ENCODE peak calls at places on chromosome 1, in four cellular contexts. One of them, this sample, is unnamed.

GRCh38 chr1:153741946-153742345 is 14.1 kb downstream of the INTS3 start:
- DNase-seq in ovary: no peak
- DNase-seq in stimulated activated naive B cell treated with anti-CD40 and anti-IgM and Interleukin-4, amounts not matched to agents 10 μg/mL and 1 μg/mL and 100 μg/mL, for 72 hours: no peak
- DNase-seq in posterior vena cava: no peak
- DNase-seq in this sample: no peak

GRCh38 chr1:229998980-229999379 is 68.1 kb upstream of the GALNT2 start:
- DNase-seq in ovary: no peak
- DNase-seq in stimulated activated naive B cell treated with anti-CD40 and anti-IgM and Interleukin-4, amounts not matched to agents 10 μg/mL and 1 μg/mL and 100 μg/mL, for 72 hours: no peak
- DNase-seq in posterior vena cava: no peak
- DNase-seq in this sample: no peak

GRCh38 chr1:150322310-150322709 is 977 bp downstream of the PRPF3 start:
- DNase-seq in ovary: no peak
- DNase-seq in stimulated activated naive B cell treated with anti-CD40 and anti-IgM and Interleukin-4, amounts not matched to agents 10 μg/mL and 1 μg/mL and 100 μg/mL, for 72 hours: no peak
- DNase-seq in posterior vena cava: no peak
- DNase-seq in this sample: no peak

GRCh38 chr1:24385160-24385939 is 28.2 kb downstream of the STPG1 start:
- DNase-seq in ovary: no peak
- DNase-seq in stimulated activated naive B cell treated with anti-CD40 and anti-IgM and Interleukin-4, amounts not matched to agents 10 μg/mL and 1 μg/mL and 100 μg/mL, for 72 hours: no peak
- DNase-seq in posterior vena cava: no peak
- DNase-seq in this sample: no peak

GRCh38 chr1:36529762-36530260 is 47.1 kb upstream of the CSF3R start:
- DNase-seq in ovary: no peak
- DNase-seq in stimulated activated naive B cell treated with anti-CD40 and anti-IgM and Interleukin-4, amounts not matched to agents 10 μg/mL and 1 μg/mL and 100 μg/mL, for 72 hours: no peak
- DNase-seq in posterior vena cava: peak
- DNase-seq in this sample: no peak

GRCh38 chr1:52550447-52550846 is 2.4 kb downstream of the TUT4 start:
- DNase-seq in ovary: no peak
- DNase-seq in stimulated activated naive B cell treated with anti-CD40 and anti-IgM and Interleukin-4, amounts not matched to agents 10 μg/mL and 1 μg/mL and 100 μg/mL, for 72 hours: no peak
- DNase-seq in posterior vena cava: no peak
- DNase-seq in this sample: no peak

GRCh38 chr1:160634543-160635491 is 12.0 kb downstream of the SLAMF1 start:
- DNase-seq in ovary: no peak
- DNase-seq in stimulated activated naive B cell treated with anti-CD40 and anti-IgM and Interleukin-4, amounts not matched to agents 10 μg/mL and 1 μg/mL and 100 μg/mL, for 72 hours: no peak
- DNase-seq in posterior vena cava: no peak
- DNase-seq in this sample: no peak

GRCh38 chr1:109391626-109392025 is 6.1 kb downstream of the SORT1 start:
- DNase-seq in ovary: no peak
- DNase-seq in stimulated activated naive B cell treated with anti-CD40 and anti-IgM and Interleukin-4, amounts not matched to agents 10 μg/mL and 1 μg/mL and 100 μg/mL, for 72 hours: no peak
- DNase-seq in posterior vena cava: no peak
- DNase-seq in this sample: peak

GRCh38 chr1:116453906-116454305 is 80.9 kb downstream of the ATP1A1 start:
- DNase-seq in ovary: no peak
- DNase-seq in stimulated activated naive B cell treated with anti-CD40 and anti-IgM and Interleukin-4, amounts not matched to agents 10 μg/mL and 1 μg/mL and 100 μg/mL, for 72 hours: no peak
- DNase-seq in posterior vena cava: no peak
- DNase-seq in this sample: no peak

GRCh38 chr1:230279583-230279945 is 146.6 kb downstream of the PGBD5 start:
- DNase-seq in ovary: no peak
- DNase-seq in stimulated activated naive B cell treated with anti-CD40 and anti-IgM and Interleukin-4, amounts not matched to agents 10 μg/mL and 1 μg/mL and 100 μg/mL, for 72 hours: no peak
- DNase-seq in posterior vena cava: no peak
- DNase-seq in this sample: no peak

GRCh38 chr1:41360074-41361027 is 883 bp upstream of the FOXO6 start:
- DNase-seq in ovary: peak
- DNase-seq in stimulated activated naive B cell treated with anti-CD40 and anti-IgM and Interleukin-4, amounts not matched to agents 10 μg/mL and 1 μg/mL and 100 μg/mL, for 72 hours: no peak
- DNase-seq in posterior vena cava: peak
- DNase-seq in this sample: no peak

GRCh38 chr1:115170972-115171392 is 81.7 kb upstream of the TSPAN2 start:
- DNase-seq in ovary: no peak
- DNase-seq in stimulated activated naive B cell treated with anti-CD40 and anti-IgM and Interleukin-4, amounts not matched to agents 10 μg/mL and 1 μg/mL and 100 μg/mL, for 72 hours: no peak
- DNase-seq in posterior vena cava: no peak
- DNase-seq in this sample: no peak

GRCh38 chr1:199121047-199121446 is 482.2 kb downstream of the PTPRC start:
- DNase-seq in ovary: no peak
- DNase-seq in stimulated activated naive B cell treated with anti-CD40 and anti-IgM and Interleukin-4, amounts not matched to agents 10 μg/mL and 1 μg/mL and 100 μg/mL, for 72 hours: no peak
- DNase-seq in posterior vena cava: no peak
- DNase-seq in this sample: no peak

GRCh38 chr1:92291372-92291999 is 7.3 kb downstream of the GLMN start:
- DNase-seq in ovary: no peak
- DNase-seq in stimulated activated naive B cell treated with anti-CD40 and anti-IgM and Interleukin-4, amounts not matched to agents 10 μg/mL and 1 μg/mL and 100 μg/mL, for 72 hours: no peak
- DNase-seq in posterior vena cava: no peak
- DNase-seq in this sample: no peak

GRCh38 chr1:118963456-118964430 is 24.4 kb downstream of the TBX15 start:
- DNase-seq in ovary: no peak
- DNase-seq in stimulated activated naive B cell treated with anti-CD40 and anti-IgM and Interleukin-4, amounts not matched to agents 10 μg/mL and 1 μg/mL and 100 μg/mL, for 72 hours: no peak
- DNase-seq in posterior vena cava: no peak
- DNase-seq in this sample: no peak

This sample was measured in GM12878.